ENCODE peak calls at places on chromosomes 3 and 15, in six cellular contexts. One of them, this sample, is unnamed.

GRCh38 chr3:39099242-39099641 is 8.2 kb downstream of the GORASP1 start:
- DNase-seq in K562: no peak
- DNase-seq in H1: no peak
- DNase-seq in HepG2: no peak
- DNase-seq in WTC11: no peak
- DNase-seq in endothelial cell of umbilical vein: no peak
- DNase-seq in this sample: no peak

GRCh38 chr15:49279481-49280186 is 109.6 kb downstream of the GALK2 start:
- DNase-seq in H1: no peak
- DNase-seq in WTC11: no peak
- DNase-seq in K562: no peak
- DNase-seq in endothelial cell of umbilical vein: no peak
- DNase-seq in HepG2: no peak
- DNase-seq in this sample: no peak

GRCh38 chr3:193917096-193917495 is 218.9 kb upstream of the HES1 start:
- DNase-seq in H1: no peak
- DNase-seq in K562: no peak
- DNase-seq in endothelial cell of umbilical vein: no peak
- DNase-seq in HepG2: no peak
- DNase-seq in WTC11: no peak
- DNase-seq in this sample: no peak

GRCh38 chr15:89556413-89557262 is 18.6 kb upstream of the TICRR start:
- DNase-seq in WTC11: peak; percentile 63
- DNase-seq in H1: peak; percentile 78
- DNase-seq in endothelial cell of umbilical vein: peak; percentile 82
- DNase-seq in HepG2: peak; percentile 62
- DNase-seq in K562: peak; percentile 70
- DNase-seq in this sample: peak; percentile 72

GRCh38 chr3:120601554-120601953 is 5.4 kb downstream of the NDUFB4 start:
- DNase-seq in endothelial cell of umbilical vein: no peak
- DNase-seq in WTC11: no peak
- DNase-seq in H1: no peak
- DNase-seq in HepG2: no peak
- DNase-seq in K562: no peak
- DNase-seq in this sample: no peak

GRCh38 chr15:33131880-33132279 is 62.6 kb downstream of the FMN1 start:
- DNase-seq in K562: no peak
- DNase-seq in H1: no peak
- DNase-seq in HepG2: no peak
- DNase-seq in endothelial cell of umbilical vein: peak; percentile 59
- DNase-seq in WTC11: no peak
- DNase-seq in this sample: no peak

GRCh38 chr3:71345429-71346027 is 238.0 kb downstream of the FOXP1 start:
- DNase-seq in H1: no peak
- DNase-seq in endothelial cell of umbilical vein: no peak
- DNase-seq in WTC11: no peak
- DNase-seq in HepG2: no peak
- DNase-seq in K562: no peak
- DNase-seq in this sample: no peak

GRCh38 chr3:154972951-154973350 is 107.2 kb upstream of the MME start:
- DNase-seq in H1: no peak
- DNase-seq in WTC11: no peak
- DNase-seq in endothelial cell of umbilical vein: no peak
- DNase-seq in K562: no peak
- DNase-seq in HepG2: no peak
- DNase-seq in this sample: no peak

GRCh38 chr3:16239776-16240175 is 25.0 kb downstream of the DPH3 start:
- DNase-seq in HepG2: no peak
- DNase-seq in endothelial cell of umbilical vein: no peak
- DNase-seq in H1: no peak
- DNase-seq in WTC11: no peak
- DNase-seq in K562: no peak
- DNase-seq in this sample: no peak

GRCh38 chr15:82566690-82567089 is 26.4 kb upstream of the RPS17 start:
- DNase-seq in endothelial cell of umbilical vein: no peak
- DNase-seq in H1: no peak
- DNase-seq in K562: no peak
- DNase-seq in WTC11: no peak
- DNase-seq in HepG2: peak; percentile 7
- DNase-seq in this sample: peak; percentile 54

GRCh38 chr3:55988905-55989304 is 479.4 kb downstream of the ERC2 start:
- DNase-seq in WTC11: no peak
- DNase-seq in K562: no peak
- DNase-seq in H1: no peak
- DNase-seq in endothelial cell of umbilical vein: no peak
- DNase-seq in HepG2: no peak
- DNase-seq in this sample: no peak

GRCh38 chr3:98733055-98733777 is 29.9 kb upstream of the ST3GAL6 start:
- DNase-seq in HepG2: peak; percentile 12
- DNase-seq in WTC11: peak; percentile 61
- DNase-seq in endothelial cell of umbilical vein: peak; percentile 60
- DNase-seq in H1: peak; percentile 77
- DNase-seq in K562: no peak
- DNase-seq in this sample: no peak

GRCh38 chr3:64837126-64837738 is 149.4 kb upstream of the ADAMTS9 start:
- DNase-seq in H1: no peak
- DNase-seq in WTC11: no peak
- DNase-seq in K562: no peak
- DNase-seq in HepG2: no peak
- DNase-seq in endothelial cell of umbilical vein: no peak
- DNase-seq in this sample: no peak

GRCh38 chr3:156175570-156175969 is 55.2 kb downstream of the KCNAB1 start:
- DNase-seq in endothelial cell of umbilical vein: no peak
- DNase-seq in HepG2: no peak
- DNase-seq in K562: no peak
- DNase-seq in WTC11: no peak
- DNase-seq in H1: no peak
- DNase-seq in this sample: no peak

GRCh38 chr15:34993413-34993812 is 5.3 kb upstream of the ZNF770 start:
- DNase-seq in K562: no peak
- DNase-seq in H1: no peak
- DNase-seq in endothelial cell of umbilical vein: no peak
- DNase-seq in HepG2: no peak
- DNase-seq in WTC11: no peak
- DNase-seq in this sample: no peak

GRCh38 chr3:195042741-195043611 is 228.0 kb downstream of the XXYLT1 start:
- DNase-seq in WTC11: no peak
- DNase-seq in endothelial cell of umbilical vein: no peak
- DNase-seq in H1: peak; percentile 48
- DNase-seq in HepG2: no peak
- DNase-seq in K562: no peak
- DNase-seq in this sample: no peak

GRCh38 chr3:46400000-46400734 is 6.7 kb downstream of the CCR5AS start:
- DNase-seq in H1: no peak
- DNase-seq in WTC11: no peak
- DNase-seq in HepG2: no peak
- DNase-seq in K562: peak; percentile 66
- DNase-seq in endothelial cell of umbilical vein: peak; percentile 19
- DNase-seq in this sample: no peak

GRCh38 chr3:197534348-197534725 is 21.4 kb downstream of the BDH1 start:
- DNase-seq in K562: no peak
- DNase-seq in WTC11: no peak
- DNase-seq in endothelial cell of umbilical vein: no peak
- DNase-seq in HepG2: no peak
- DNase-seq in H1: no peak
- DNase-seq in this sample: no peak

GRCh38 chr3:58824285-58824684 is 157.7 kb upstream of the FAM3D start:
- DNase-seq in WTC11: peak; percentile 77
- DNase-seq in endothelial cell of umbilical vein: peak; percentile 78
- DNase-seq in H1: peak; percentile 79
- DNase-seq in HepG2: peak; percentile 30
- DNase-seq in K562: peak; percentile 13
- DNase-seq in this sample: peak; percentile 4

GRCh38 chr15:44468713-44469385 is 41.4 kb downstream of the CTDSPL2 start:
- DNase-seq in H1: no peak
- DNase-seq in endothelial cell of umbilical vein: peak; percentile 29
- DNase-seq in K562: no peak
- DNase-seq in HepG2: no peak
- DNase-seq in WTC11: no peak
- DNase-seq in this sample: peak; percentile 16

GRCh38 chr3:138625707-138626365 is 17.3 kb downstream of the FAIM start:
- DNase-seq in HepG2: no peak
- DNase-seq in K562: no peak
- DNase-seq in WTC11: no peak
- DNase-seq in H1: no peak
- DNase-seq in endothelial cell of umbilical vein: peak; percentile 7
- DNase-seq in this sample: no peak

GRCh38 chr3:50383750-50384149 is 24.4 kb upstream of the TMEM115 start:
- DNase-seq in H1: no peak
- DNase-seq in K562: no peak
- DNase-seq in WTC11: no peak
- DNase-seq in endothelial cell of umbilical vein: no peak
- DNase-seq in HepG2: no peak
- DNase-seq in this sample: no peak

GRCh38 chr3:45914362-45915077 is 28.2 kb downstream of the CCR9 start:
- DNase-seq in H1: no peak
- DNase-seq in K562: no peak
- DNase-seq in endothelial cell of umbilical vein: no peak
- DNase-seq in HepG2: no peak
- DNase-seq in WTC11: no peak
- DNase-seq in this sample: no peak

GRCh38 chr3:15438988-15439387 is 11.6 kb downstream of the EAF1 start:
- DNase-seq in endothelial cell of umbilical vein: no peak
- DNase-seq in K562: no peak
- DNase-seq in H1: no peak
- DNase-seq in WTC11: no peak
- DNase-seq in HepG2: no peak
- DNase-seq in this sample: no peak

GRCh38 chr15:77030928-77031375 is 36.0 kb downstream of the PSTPIP1 start:
- DNase-seq in WTC11: peak; percentile 8
- DNase-seq in H1: peak; percentile 46
- DNase-seq in HepG2: no peak
- DNase-seq in K562: no peak
- DNase-seq in endothelial cell of umbilical vein: no peak
- DNase-seq in this sample: no peak

GRCh38 chr3:2597615-2598014 is 498.9 kb downstream of the CNTN4 start:
- DNase-seq in HepG2: no peak
- DNase-seq in endothelial cell of umbilical vein: no peak
- DNase-seq in WTC11: no peak
- DNase-seq in H1: no peak
- DNase-seq in K562: no peak
- DNase-seq in this sample: no peak

GRCh38 chr3:9278498-9278897 is 29.1 kb upstream of the SRGAP3 start:
- DNase-seq in endothelial cell of umbilical vein: no peak
- DNase-seq in HepG2: no peak
- DNase-seq in K562: no peak
- DNase-seq in WTC11: no peak
- DNase-seq in H1: no peak
- DNase-seq in this sample: no peak

GRCh38 chr3:4940985-4941384 is 38.3 kb upstream of the BHLHE40 start:
- DNase-seq in endothelial cell of umbilical vein: no peak
- DNase-seq in HepG2: no peak
- DNase-seq in K562: no peak
- DNase-seq in H1: no peak
- DNase-seq in WTC11: no peak
- DNase-seq in this sample: no peak

GRCh38 chr3:4945318-4945717 is 33.9 kb upstream of the BHLHE40 start:
- DNase-seq in H1: no peak
- DNase-seq in WTC11: no peak
- DNase-seq in HepG2: no peak
- DNase-seq in K562: no peak
- DNase-seq in endothelial cell of umbilical vein: no peak
- DNase-seq in this sample: no peak

GRCh38 chr3:4939276-4939675 is 40.0 kb upstream of the BHLHE40 start:
- DNase-seq in H1: no peak
- DNase-seq in HepG2: no peak
- DNase-seq in WTC11: no peak
- DNase-seq in K562: no peak
- DNase-seq in endothelial cell of umbilical vein: peak; percentile 14
- DNase-seq in this sample: no peak

GRCh38 chr3:4947028-4947427 is 32.2 kb upstream of the BHLHE40 start:
- DNase-seq in H1: no peak
- DNase-seq in endothelial cell of umbilical vein: no peak
- DNase-seq in K562: no peak
- DNase-seq in WTC11: no peak
- DNase-seq in HepG2: no peak
- DNase-seq in this sample: no peak

GRCh38 chr3:4943553-4943952 is 35.7 kb upstream of the BHLHE40 start:
- DNase-seq in H1: no peak
- DNase-seq in K562: peak; percentile 56
- DNase-seq in WTC11: peak; percentile 23
- DNase-seq in endothelial cell of umbilical vein: no peak
- DNase-seq in HepG2: peak; percentile 18
- DNase-seq in this sample: peak; percentile 23
- TF ChIP-seq JUN in H1: no peak
- TF ChIP-seq JUN in K562: no peak
- TF ChIP-seq JUN in WTC11: no peak
- TF ChIP-seq JUN in endothelial cell of umbilical vein: no peak
- TF ChIP-seq JUN in HepG2: no peak
- TF ChIP-seq JUN in this sample: no peak

GRCh38 chr3:187746479-187747335 is 1.4 kb upstream of the BCL6 start:
- DNase-seq in HepG2: no peak
- DNase-seq in H1: no peak
- DNase-seq in WTC11: no peak
- DNase-seq in K562: no peak
- DNase-seq in endothelial cell of umbilical vein: no peak
- DNase-seq in this sample: no peak
- TF ChIP-seq JUN in HepG2: no peak
- TF ChIP-seq JUN in H1: no peak
- TF ChIP-seq JUN in WTC11: no peak
- TF ChIP-seq JUN in K562: no peak
- TF ChIP-seq JUN in endothelial cell of umbilical vein: no peak
- TF ChIP-seq JUN in this sample: no peak

DNA sequence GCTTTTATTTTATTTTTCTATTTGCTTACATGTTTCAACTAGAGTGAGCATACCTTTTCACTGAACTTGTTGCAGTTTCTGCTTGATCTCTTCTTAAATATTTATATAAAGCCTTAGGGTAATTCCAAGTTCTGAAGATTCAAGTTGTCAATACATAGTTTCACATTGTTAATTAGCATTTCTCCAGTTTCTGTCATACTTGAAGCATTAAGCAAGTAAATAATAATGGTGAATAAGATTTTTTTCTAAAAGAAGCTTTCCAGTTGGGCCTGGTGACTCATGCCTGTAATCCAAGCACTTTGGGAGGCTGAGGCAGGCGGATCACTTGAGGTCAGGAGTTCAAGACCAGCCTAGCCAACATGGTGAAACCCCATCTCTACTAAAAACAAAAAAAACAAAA is 53.9 kb downstream of the CALML4 start:
- DNase-seq in WTC11: no peak
- DNase-seq in H1: no peak
- DNase-seq in K562: no peak
- DNase-seq in endothelial cell of umbilical vein: no peak
- DNase-seq in HepG2: no peak
- DNase-seq in this sample: no peak
- TF ChIP-seq JUN in WTC11: no peak
- TF ChIP-seq JUN in H1: no peak
- TF ChIP-seq JUN in K562: no peak
- TF ChIP-seq JUN in endothelial cell of umbilical vein: no peak
- TF ChIP-seq JUN in HepG2: no peak
- TF ChIP-seq JUN in this sample: no peak

DNA sequence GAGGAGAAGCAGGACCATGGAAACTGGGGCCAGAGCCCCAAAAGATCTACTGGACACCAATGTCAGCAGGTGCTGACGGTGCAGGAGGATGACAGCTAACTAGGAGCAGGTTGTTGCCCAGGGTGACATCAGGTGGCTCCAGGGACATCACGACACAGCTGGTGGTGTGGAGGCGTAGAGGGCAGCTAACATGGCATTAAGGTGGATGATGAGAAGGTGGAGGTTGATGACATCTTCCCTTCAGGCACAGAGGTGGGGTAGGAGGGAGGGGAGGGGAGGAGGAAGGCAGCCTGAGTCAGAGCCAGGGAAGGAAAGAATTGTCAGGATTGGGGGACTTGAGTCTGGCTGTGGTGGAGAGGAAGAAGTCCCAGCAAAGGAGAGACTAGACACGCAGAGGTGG is 1.5 kb upstream of the EPHB1 start:
- DNase-seq in H1: peak; percentile 6
- DNase-seq in endothelial cell of umbilical vein: no peak
- DNase-seq in WTC11: no peak
- DNase-seq in K562: no peak
- DNase-seq in HepG2: no peak
- DNase-seq in this sample: no peak
- TF ChIP-seq JUN in H1: no peak
- TF ChIP-seq JUN in endothelial cell of umbilical vein: no peak
- TF ChIP-seq JUN in WTC11: no peak
- TF ChIP-seq JUN in K562: no peak
- TF ChIP-seq JUN in HepG2: no peak
- TF ChIP-seq JUN in this sample: no peak

This sample was measured in A549.